ENCODE peak calls at places on chromosomes 13 and 19, in six cellular contexts. One of them, this sample, is unnamed.

GRCh38 chr13:21055511-21056045 is 5.8 kb downstream of the LATS2 start:
- DNase-seq in body of pancreas: no peak
- DNase-seq in tibial nerve: no peak
- DNase-seq in uterus: no peak
- DNase-seq in sigmoid colon: no peak
- DNase-seq in heart left ventricle: no peak
- DNase-seq in this sample: no peak

GRCh38 chr13:50589139-50589538 is 254.4 kb downstream of the DLEU7 start:
- DNase-seq in sigmoid colon: no peak
- DNase-seq in tibial nerve: no peak
- DNase-seq in uterus: no peak
- DNase-seq in heart left ventricle: no peak
- DNase-seq in body of pancreas: no peak
- DNase-seq in this sample: peak

GRCh38 chr19:44131955-44132354 is 9.4 kb upstream of the ZNF234 start:
- DNase-seq in heart left ventricle: no peak
- DNase-seq in body of pancreas: no peak
- DNase-seq in sigmoid colon: no peak
- DNase-seq in uterus: no peak
- DNase-seq in tibial nerve: no peak
- DNase-seq in this sample: no peak

GRCh38 chr19:48090281-48090802 is 20.3 kb downstream of the PLA2G4C start:
- DNase-seq in heart left ventricle: no peak
- DNase-seq in tibial nerve: no peak
- DNase-seq in body of pancreas: no peak
- DNase-seq in uterus: no peak
- DNase-seq in sigmoid colon: no peak
- DNase-seq in this sample: no peak

GRCh38 chr19:46766569-46767317 is 20.5 kb upstream of the STRN4 start:
- DNase-seq in heart left ventricle: no peak
- DNase-seq in tibial nerve: no peak
- DNase-seq in body of pancreas: peak
- DNase-seq in sigmoid colon: peak
- DNase-seq in uterus: no peak
- DNase-seq in this sample: peak

GRCh38 chr13:106566682-106567420 is 1.1 kb downstream of the ARGLU1 start:
- DNase-seq in uterus: peak
- DNase-seq in tibial nerve: peak
- DNase-seq in body of pancreas: peak
- DNase-seq in sigmoid colon: peak
- DNase-seq in heart left ventricle: peak
- DNase-seq in this sample: peak

GRCh38 chr13:46983881-46984280 is 87.0 kb upstream of the HTR2A start:
- DNase-seq in sigmoid colon: no peak
- DNase-seq in uterus: no peak
- DNase-seq in heart left ventricle: no peak
- DNase-seq in body of pancreas: no peak
- DNase-seq in tibial nerve: no peak
- DNase-seq in this sample: no peak

GRCh38 chr19:45826934-45827333 is 11.8 kb upstream of the RSPH6A start:
- DNase-seq in heart left ventricle: no peak
- DNase-seq in sigmoid colon: no peak
- DNase-seq in body of pancreas: no peak
- DNase-seq in tibial nerve: no peak
- DNase-seq in uterus: no peak
- DNase-seq in this sample: no peak

GRCh38 chr13:22926176-22927007 is 254.4 kb upstream of the SGCG start:
- DNase-seq in body of pancreas: peak
- DNase-seq in tibial nerve: peak
- DNase-seq in uterus: peak
- DNase-seq in sigmoid colon: peak
- DNase-seq in heart left ventricle: peak
- DNase-seq in this sample: peak
- TF ChIP-seq POLR2A in body of pancreas: no peak
- TF ChIP-seq POLR2A in tibial nerve: no peak
- TF ChIP-seq POLR2A in uterus: no peak
- TF ChIP-seq POLR2A in sigmoid colon: peak
- TF ChIP-seq POLR2A in heart left ventricle: no peak
- TF ChIP-seq POLR2A in this sample: peak

GRCh38 chr13:67355791-67356190 is 125.7 kb upstream of the PCDH9 start:
- DNase-seq in body of pancreas: no peak
- DNase-seq in sigmoid colon: no peak
- DNase-seq in heart left ventricle: no peak
- DNase-seq in tibial nerve: no peak
- DNase-seq in uterus: no peak
- DNase-seq in this sample: no peak
- TF ChIP-seq POLR2A in body of pancreas: no peak
- TF ChIP-seq POLR2A in sigmoid colon: no peak
- TF ChIP-seq POLR2A in heart left ventricle: no peak
- TF ChIP-seq POLR2A in tibial nerve: no peak
- TF ChIP-seq POLR2A in uterus: no peak
- TF ChIP-seq POLR2A in this sample: no peak

GRCh38 chr19:33812388-33813330 is 16.0 kb downstream of the KCTD15 start:
- DNase-seq in body of pancreas: no peak
- DNase-seq in tibial nerve: no peak
- DNase-seq in heart left ventricle: no peak
- DNase-seq in uterus: no peak
- DNase-seq in sigmoid colon: peak
- DNase-seq in this sample: no peak
- TF ChIP-seq POLR2A in body of pancreas: no peak
- TF ChIP-seq POLR2A in tibial nerve: no peak
- TF ChIP-seq POLR2A in heart left ventricle: no peak
- TF ChIP-seq POLR2A in uterus: no peak
- TF ChIP-seq POLR2A in sigmoid colon: no peak
- TF ChIP-seq POLR2A in this sample: no peak

GRCh38 chr19:1653300-1653628 is 849 bp upstream of the TCF3 start:
- DNase-seq in uterus: no peak
- DNase-seq in sigmoid colon: no peak
- DNase-seq in heart left ventricle: no peak
- DNase-seq in body of pancreas: no peak
- DNase-seq in tibial nerve: no peak
- DNase-seq in this sample: no peak

GRCh38 chr19:1651061-1651547 is 1.3 kb downstream of the TCF3 start:
- DNase-seq in heart left ventricle: peak
- DNase-seq in tibial nerve: no peak
- DNase-seq in uterus: no peak
- DNase-seq in body of pancreas: no peak
- DNase-seq in sigmoid colon: peak
- DNase-seq in this sample: no peak

GRCh38 chr19:1651548-1652394 is 644 bp downstream of the TCF3 start:
- DNase-seq in sigmoid colon: peak
- DNase-seq in body of pancreas: peak
- DNase-seq in tibial nerve: peak
- DNase-seq in uterus: peak
- DNase-seq in heart left ventricle: peak
- DNase-seq in this sample: peak

GRCh38 chr19:1654178-1654792 is 1.9 kb upstream of the TCF3 start:
- DNase-seq in heart left ventricle: no peak
- DNase-seq in uterus: no peak
- DNase-seq in sigmoid colon: no peak
- DNase-seq in tibial nerve: no peak
- DNase-seq in body of pancreas: no peak
- DNase-seq in this sample: no peak

DNA sequence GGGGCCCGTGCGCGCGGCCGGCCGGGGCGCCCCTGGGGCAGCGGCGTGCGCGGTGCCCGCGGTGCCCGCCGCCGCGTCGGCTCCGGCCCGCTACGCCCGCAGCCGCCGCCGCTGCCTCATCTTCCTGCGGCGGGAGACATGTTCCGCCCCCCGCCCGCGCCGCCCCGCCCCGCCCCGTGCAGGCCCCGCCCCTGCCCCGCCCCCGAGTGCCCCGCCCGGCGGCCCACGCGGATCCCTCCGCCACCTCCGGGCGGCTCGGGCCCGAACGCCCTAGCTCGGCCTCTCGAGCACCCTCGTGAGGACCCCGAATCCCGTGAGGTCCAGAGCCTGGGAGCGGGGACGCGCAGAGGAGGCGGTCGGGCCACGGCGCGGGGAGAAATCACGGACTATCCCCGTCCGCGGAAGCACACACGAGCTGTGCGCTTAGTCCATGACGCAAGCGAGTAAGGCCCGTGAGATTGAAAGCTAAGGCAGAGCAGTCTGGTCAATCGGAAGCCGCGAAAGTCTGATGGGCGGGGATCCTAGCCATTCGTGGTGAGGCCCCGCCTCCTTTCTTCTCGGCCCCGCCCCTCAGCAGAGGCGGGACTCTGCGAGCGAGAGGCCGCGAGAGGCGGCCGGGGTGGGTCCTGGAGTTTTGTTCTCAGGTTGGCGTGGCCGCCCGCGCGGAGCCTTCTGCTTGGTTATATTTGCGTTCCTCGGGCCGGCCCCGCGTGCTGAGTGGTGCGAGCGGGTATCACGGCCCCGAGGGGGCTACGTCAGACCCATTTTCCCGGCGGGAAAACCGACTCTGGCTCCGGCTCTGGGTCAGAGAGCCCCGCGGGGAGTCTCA is at the start of gene TCF3:
- DNase-seq in tibial nerve: peak
- DNase-seq in heart left ventricle: peak
- DNase-seq in body of pancreas: peak
- DNase-seq in uterus: peak
- DNase-seq in sigmoid colon: peak
- DNase-seq in this sample: peak
- TF ChIP-seq POLR2A in tibial nerve: peak
- TF ChIP-seq POLR2A in heart left ventricle: peak
- TF ChIP-seq POLR2A in body of pancreas: peak
- TF ChIP-seq POLR2A in uterus: peak
- TF ChIP-seq POLR2A in sigmoid colon: no peak
- TF ChIP-seq POLR2A in this sample: peak

This sample was measured in thyroid gland.